ENCODE peak calls at places on chromosomes 2 and 18, in seven cellular contexts. One of them, this sample, is unnamed.

GRCh38 chr2:141534671-141535359 is 596.0 kb downstream of the LRP1B start:
- DNase-seq in adrenal gland: no peak
- DNase-seq in A549: no peak
- DNase-seq in body of pancreas: no peak
- DNase-seq in endothelial cell of umbilical vein: peak
- DNase-seq in gastrocnemius medialis: no peak
- DNase-seq in IMR-90: no peak
- DNase-seq in this sample: no peak

GRCh38 chr2:71462056-71462605 is 8.8 kb downstream of the DYSF start:
- DNase-seq in adrenal gland: no peak
- DNase-seq in A549: no peak
- DNase-seq in body of pancreas: no peak
- DNase-seq in endothelial cell of umbilical vein: no peak
- DNase-seq in gastrocnemius medialis: no peak
- DNase-seq in IMR-90: no peak
- DNase-seq in this sample: no peak

GRCh38 chr2:37244017-37244416 is 12.6 kb downstream of the NDUFAF7 start:
- DNase-seq in adrenal gland: no peak
- DNase-seq in A549: no peak
- DNase-seq in body of pancreas: no peak
- DNase-seq in endothelial cell of umbilical vein: peak
- DNase-seq in gastrocnemius medialis: no peak
- DNase-seq in IMR-90: no peak
- DNase-seq in this sample: no peak

GRCh38 chr18:70982292-70982691 is 693.4 kb downstream of the SOCS6 start:
- DNase-seq in adrenal gland: no peak
- DNase-seq in A549: no peak
- DNase-seq in body of pancreas: no peak
- DNase-seq in endothelial cell of umbilical vein: no peak
- DNase-seq in gastrocnemius medialis: no peak
- DNase-seq in IMR-90: no peak
- DNase-seq in this sample: no peak

GRCh38 chr2:222875482-222875881 is 14.6 kb downstream of the ACSL3 start:
- DNase-seq in adrenal gland: peak
- DNase-seq in A549: no peak
- DNase-seq in body of pancreas: no peak
- DNase-seq in endothelial cell of umbilical vein: no peak
- DNase-seq in gastrocnemius medialis: no peak
- DNase-seq in IMR-90: no peak
- DNase-seq in this sample: no peak

GRCh38 chr2:120620025-120620793 is 115.5 kb upstream of the GLI2 start:
- DNase-seq in adrenal gland: no peak
- DNase-seq in A549: no peak
- DNase-seq in body of pancreas: no peak
- DNase-seq in endothelial cell of umbilical vein: no peak
- DNase-seq in gastrocnemius medialis: no peak
- DNase-seq in IMR-90: peak
- DNase-seq in this sample: peak

GRCh38 chr2:101560780-101561315 is 85.9 kb upstream of the RFX8 start:
- DNase-seq in adrenal gland: no peak
- DNase-seq in A549: no peak
- DNase-seq in body of pancreas: no peak
- DNase-seq in endothelial cell of umbilical vein: no peak
- DNase-seq in gastrocnemius medialis: no peak
- DNase-seq in IMR-90: no peak
- DNase-seq in this sample: no peak

GRCh38 chr2:147679664-147680502 is 164.9 kb upstream of the ACVR2A start:
- DNase-seq in adrenal gland: no peak
- DNase-seq in A549: no peak
- DNase-seq in body of pancreas: no peak
- DNase-seq in endothelial cell of umbilical vein: no peak
- DNase-seq in gastrocnemius medialis: no peak
- DNase-seq in IMR-90: peak
- DNase-seq in this sample: no peak

GRCh38 chr2:170170281-170171035 is 7.5 kb upstream of the MYO3B start:
- DNase-seq in adrenal gland: no peak
- DNase-seq in A549: no peak
- DNase-seq in body of pancreas: peak
- DNase-seq in endothelial cell of umbilical vein: no peak
- DNase-seq in gastrocnemius medialis: no peak
- DNase-seq in IMR-90: no peak
- DNase-seq in this sample: no peak

GRCh38 chr2:112053917-112054846 is 887 bp upstream of the TMEM87B start:
- DNase-seq in adrenal gland: peak
- DNase-seq in A549: peak
- DNase-seq in body of pancreas: peak
- DNase-seq in endothelial cell of umbilical vein: peak
- DNase-seq in gastrocnemius medialis: peak
- DNase-seq in IMR-90: peak
- DNase-seq in this sample: peak

GRCh38 chr2:112055833-112056625 is 960 bp downstream of the TMEM87B start:
- DNase-seq in adrenal gland: peak
- DNase-seq in A549: peak
- DNase-seq in body of pancreas: peak
- DNase-seq in endothelial cell of umbilical vein: peak
- DNase-seq in gastrocnemius medialis: peak
- DNase-seq in IMR-90: peak
- DNase-seq in this sample: peak

GRCh38 chr2:112059671-112060070 is 4.6 kb downstream of the TMEM87B start:
- DNase-seq in adrenal gland: no peak
- DNase-seq in A549: no peak
- DNase-seq in body of pancreas: no peak
- DNase-seq in endothelial cell of umbilical vein: no peak
- DNase-seq in gastrocnemius medialis: no peak
- DNase-seq in IMR-90: no peak
- DNase-seq in this sample: no peak

GRCh38 chr2:112056626-112056987 is 1.5 kb downstream of the TMEM87B start:
- DNase-seq in adrenal gland: no peak
- DNase-seq in A549: no peak
- DNase-seq in body of pancreas: no peak
- DNase-seq in endothelial cell of umbilical vein: no peak
- DNase-seq in gastrocnemius medialis: no peak
- DNase-seq in IMR-90: no peak
- DNase-seq in this sample: no peak

DNA sequence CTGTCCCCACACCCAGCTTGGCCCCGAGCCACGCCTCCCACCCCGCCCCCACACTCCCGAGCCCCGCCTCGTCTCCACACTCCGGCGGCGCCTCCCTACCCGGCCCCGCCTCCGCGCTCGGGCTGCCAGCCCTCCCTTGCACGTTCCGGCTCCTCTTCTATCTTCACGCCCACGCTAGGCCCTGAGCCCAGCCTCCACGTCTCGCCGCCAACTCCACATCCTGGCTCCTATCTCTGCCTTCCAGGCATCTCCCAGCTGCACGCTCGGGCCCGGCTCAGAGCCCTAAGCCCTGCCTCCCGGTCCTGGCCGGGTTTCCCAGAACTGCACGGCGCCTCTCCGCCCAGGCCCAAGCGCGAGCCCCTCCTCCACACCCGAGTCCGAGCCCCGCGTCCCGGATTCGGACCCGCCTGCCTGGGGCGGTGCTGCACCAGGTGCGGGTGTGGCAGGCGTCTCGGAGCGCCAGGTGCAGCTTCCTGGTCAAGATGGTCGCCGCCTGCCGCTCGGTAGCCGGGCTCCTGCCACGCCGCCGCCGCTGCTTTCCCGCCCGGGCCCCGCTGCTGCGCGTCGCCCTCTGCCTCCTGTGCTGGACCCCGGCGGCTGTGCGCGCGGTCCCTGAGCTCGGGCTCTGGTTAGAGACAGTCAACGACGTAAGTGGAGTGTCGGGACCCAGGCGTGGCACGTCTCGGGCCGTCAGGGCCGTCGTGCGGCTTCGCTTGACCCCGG is at the start of gene TMEM87B:
- DNase-seq in adrenal gland: peak
- DNase-seq in A549: peak
- DNase-seq in body of pancreas: peak
- DNase-seq in endothelial cell of umbilical vein: peak
- DNase-seq in gastrocnemius medialis: peak
- DNase-seq in IMR-90: peak
- DNase-seq in this sample: peak
- TF ChIP-seq POLR2A in adrenal gland: peak
- TF ChIP-seq POLR2A in A549: peak
- TF ChIP-seq POLR2A in body of pancreas: peak
- TF ChIP-seq POLR2A in endothelial cell of umbilical vein: peak
- TF ChIP-seq POLR2A in gastrocnemius medialis: peak
- TF ChIP-seq POLR2A in IMR-90: peak
- TF ChIP-seq POLR2A in this sample: peak

DNA sequence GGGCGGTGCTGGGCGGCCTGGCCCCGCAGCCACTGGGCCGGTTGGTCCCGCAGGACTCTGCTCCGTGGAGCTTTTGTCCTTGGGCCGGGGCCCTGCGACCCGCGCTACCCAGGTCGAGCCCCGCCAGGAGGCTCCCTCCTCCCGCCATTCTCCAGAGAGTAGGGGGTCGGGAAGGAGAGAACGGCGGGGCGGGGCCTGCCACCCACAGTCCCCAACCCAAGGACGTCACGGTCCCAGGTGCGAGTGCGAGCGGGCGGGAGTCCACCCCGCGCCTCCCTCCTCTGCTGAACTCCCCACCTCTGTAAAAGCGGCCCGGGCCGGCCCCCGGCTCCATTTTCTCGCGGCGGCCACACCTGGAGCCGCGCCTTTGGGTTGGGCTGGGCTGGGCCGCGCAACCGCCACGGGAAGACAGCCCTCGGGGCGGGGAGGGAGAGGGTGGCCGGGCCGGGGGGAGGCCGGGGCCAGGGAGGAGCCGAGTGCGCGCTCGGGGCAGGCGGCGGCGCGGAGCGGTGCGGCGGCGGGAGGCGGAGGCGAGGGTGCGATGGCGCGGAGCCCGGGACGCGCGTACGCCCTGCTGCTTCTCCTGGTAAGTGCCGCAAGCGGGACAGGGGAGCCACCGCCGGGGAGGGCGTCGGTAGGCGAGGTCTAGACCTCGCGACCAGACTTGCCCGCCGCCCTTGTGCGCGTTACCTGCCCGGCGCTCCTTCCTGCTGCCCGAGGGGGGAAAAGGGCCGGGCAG is at the start of gene DSG2:
- DNase-seq in adrenal gland: peak
- DNase-seq in A549: peak
- DNase-seq in body of pancreas: peak
- DNase-seq in endothelial cell of umbilical vein: no peak
- DNase-seq in gastrocnemius medialis: no peak
- DNase-seq in IMR-90: no peak
- DNase-seq in this sample: peak
- TF ChIP-seq POLR2A in adrenal gland: no peak
- TF ChIP-seq POLR2A in A549: peak
- TF ChIP-seq POLR2A in body of pancreas: peak
- TF ChIP-seq POLR2A in endothelial cell of umbilical vein: no peak
- TF ChIP-seq POLR2A in gastrocnemius medialis: no peak
- TF ChIP-seq POLR2A in IMR-90: no peak
- TF ChIP-seq POLR2A in this sample: peak

GRCh38 chr2:11761259-11761658 is 14.8 kb downstream of the LPIN1 start:
- DNase-seq in adrenal gland: no peak
- DNase-seq in A549: no peak
- DNase-seq in body of pancreas: no peak
- DNase-seq in endothelial cell of umbilical vein: no peak
- DNase-seq in gastrocnemius medialis: no peak
- DNase-seq in IMR-90: no peak
- DNase-seq in this sample: no peak

GRCh38 chr2:11762031-11762430 is 15.6 kb downstream of the LPIN1 start:
- DNase-seq in adrenal gland: no peak
- DNase-seq in A549: no peak
- DNase-seq in body of pancreas: no peak
- DNase-seq in endothelial cell of umbilical vein: no peak
- DNase-seq in gastrocnemius medialis: no peak
- DNase-seq in IMR-90: no peak
- DNase-seq in this sample: no peak

GRCh38 chr2:11764359-11764758 is 17.9 kb downstream of the LPIN1 start:
- DNase-seq in adrenal gland: peak
- DNase-seq in A549: no peak
- DNase-seq in body of pancreas: peak
- DNase-seq in endothelial cell of umbilical vein: no peak
- DNase-seq in gastrocnemius medialis: no peak
- DNase-seq in IMR-90: no peak
- DNase-seq in this sample: no peak

GRCh38 chr2:11764920-11765319 is 18.5 kb downstream of the LPIN1 start:
- DNase-seq in adrenal gland: no peak
- DNase-seq in A549: no peak
- DNase-seq in body of pancreas: no peak
- DNase-seq in endothelial cell of umbilical vein: no peak
- DNase-seq in gastrocnemius medialis: no peak
- DNase-seq in IMR-90: no peak
- DNase-seq in this sample: no peak

GRCh38 chr2:11762799-11763461 is 16.5 kb downstream of the LPIN1 start:
- DNase-seq in adrenal gland: no peak
- DNase-seq in A549: no peak
- DNase-seq in body of pancreas: no peak
- DNase-seq in endothelial cell of umbilical vein: no peak
- DNase-seq in gastrocnemius medialis: no peak
- DNase-seq in IMR-90: no peak
- DNase-seq in this sample: no peak
- TF ChIP-seq POLR2A in adrenal gland: no peak
- TF ChIP-seq POLR2A in A549: no peak
- TF ChIP-seq POLR2A in body of pancreas: no peak
- TF ChIP-seq POLR2A in endothelial cell of umbilical vein: no peak
- TF ChIP-seq POLR2A in gastrocnemius medialis: no peak
- TF ChIP-seq POLR2A in IMR-90: no peak
- TF ChIP-seq POLR2A in this sample: no peak

GRCh38 chr2:240689975-240690374 is 1.7 kb upstream of the AQP12A start:
- DNase-seq in adrenal gland: no peak
- DNase-seq in A549: no peak
- DNase-seq in body of pancreas: no peak
- DNase-seq in endothelial cell of umbilical vein: no peak
- DNase-seq in gastrocnemius medialis: no peak
- DNase-seq in IMR-90: no peak
- DNase-seq in this sample: no peak
- TF ChIP-seq POLR2A in adrenal gland: no peak
- TF ChIP-seq POLR2A in A549: no peak
- TF ChIP-seq POLR2A in body of pancreas: no peak
- TF ChIP-seq POLR2A in endothelial cell of umbilical vein: no peak
- TF ChIP-seq POLR2A in gastrocnemius medialis: no peak
- TF ChIP-seq POLR2A in IMR-90: no peak
- TF ChIP-seq POLR2A in this sample: no peak

GRCh38 chr18:812673-813404 is 797 bp upstream of the YES1 start:
- DNase-seq in adrenal gland: peak
- DNase-seq in A549: peak
- DNase-seq in body of pancreas: peak
- DNase-seq in endothelial cell of umbilical vein: peak
- DNase-seq in gastrocnemius medialis: peak
- DNase-seq in IMR-90: peak
- DNase-seq in this sample: peak
- TF ChIP-seq POLR2A in adrenal gland: no peak
- TF ChIP-seq POLR2A in A549: no peak
- TF ChIP-seq POLR2A in body of pancreas: no peak
- TF ChIP-seq POLR2A in endothelial cell of umbilical vein: no peak
- TF ChIP-seq POLR2A in gastrocnemius medialis: no peak
- TF ChIP-seq POLR2A in IMR-90: peak
- TF ChIP-seq POLR2A in this sample: no peak

This sample was measured in H54.